ENCODE peak calls at places on chromosome 20, in nine cellular contexts. E is IMR-90, Y is spleen, F is uterus, J is heart left ventricle, N is body of pancreas, X is lower leg skin, C is A549, S is endothelial cell of umbilical vein. K is an unnamed sample.
A peak's percentile ranks its signal among the peaks of the same experiment; 100 is the strongest.

GRCh38 chr20:9202440-9203080 is 133.7 kb downstream of the PLCB4 start:
- DNase-seq in F (no peak), S (no peak), Y (no peak), J (no peak), C (peak; percentile 76), X (no peak), E (no peak), N (no peak), K (no peak)

GRCh38 chr20:13610205-13610604 is 28.5 kb downstream of the TASP1 start:
- DNase-seq in N (no peak), J (no peak), F (no peak), C (peak; percentile 38), X (no peak), S (no peak), E (no peak), Y (no peak), K (no peak)

GRCh38 chr20:52481443-52481842 is 289.9 kb upstream of the ZFP64 start:
- DNase-seq in C (no peak), E (peak; percentile 50), S (peak; percentile 26), N (no peak), J (no peak), Y (no peak), F (no peak), X (no peak), K (no peak)

GRCh38 chr20:17795449-17796095 is 95.8 kb downstream of the BANF2 start:
- DNase-seq in N (no peak), E (no peak), F (no peak), J (peak; percentile 35), Y (no peak), C (no peak), X (no peak), S (no peak), K (no peak)

GRCh38 chr20:3797592-3798404 is 1.7 kb downstream of the CDC25B start:
- DNase-seq in E (peak; percentile 67), J (no peak), Y (peak; percentile 73), F (no peak), N (no peak), S (no peak), C (no peak), X (no peak), K (no peak)

GRCh38 chr20:10309326-10309725 is 90.7 kb downstream of the SNAP25 start:
- DNase-seq in C (peak; percentile 65), Y (no peak), F (no peak), N (no peak), J (no peak), X (no peak), E (peak; percentile 95), S (peak; percentile 81), K (peak; percentile 37)

GRCh38 chr20:18388860-18389259 is 78.0 kb downstream of the DZANK1 start:
- DNase-seq in J (no peak), Y (no peak), N (no peak), F (no peak), C (peak; percentile 45), X (no peak), E (peak; percentile 77), S (peak; percentile 42), K (peak; percentile 61)

GRCh38 chr20:49276895-49277785 is 717 bp downstream of the ZNFX1 start:
- DNase-seq in J (peak; percentile 39), E (no peak), X (peak; percentile 92), S (no peak), Y (peak; percentile 91), N (peak; percentile 43), C (no peak), F (no peak), K (no peak)

GRCh38 chr20:46951840-46952497 is 57.3 kb downstream of the EYA2 start:
- DNase-seq in J (no peak), N (no peak), C (no peak), E (peak; percentile 51), S (no peak), F (no peak), X (no peak), Y (no peak), K (no peak)

GRCh38 chr20:40913224-40913821 is 115.3 kb upstream of the TOP1 start:
- DNase-seq in C (no peak), N (no peak), S (no peak), Y (no peak), F (no peak), E (no peak), X (no peak), J (no peak), K (no peak)

GRCh38 chr20:40945754-40946451 is 82.7 kb upstream of the TOP1 start:
- DNase-seq in E (peak; percentile 52), C (peak; percentile 59), X (no peak), J (peak; percentile 58), S (peak; percentile 56), N (peak; percentile 26), F (no peak), Y (peak; percentile 80), K (peak; percentile 29)

GRCh38 chr20:25626779-25627178 is 3.0 kb upstream of the NANP start:
- DNase-seq in F (no peak), Y (no peak), J (no peak), C (no peak), X (no peak), S (no peak), N (no peak), E (no peak), K (no peak)

GRCh38 chr20:152131-152530 is 5.1 kb upstream of the DEFB127 start:
- DNase-seq in J (no peak), E (no peak), X (no peak), N (no peak), Y (no peak), S (no peak), F (no peak), C (no peak), K (no peak)

GRCh38 chr20:3577366-3577765 is 85.8 kb downstream of the GFRA4 start:
- DNase-seq in E (no peak), N (no peak), C (no peak), S (no peak), Y (no peak), F (no peak), J (no peak), X (no peak), K (no peak)

DNA sequence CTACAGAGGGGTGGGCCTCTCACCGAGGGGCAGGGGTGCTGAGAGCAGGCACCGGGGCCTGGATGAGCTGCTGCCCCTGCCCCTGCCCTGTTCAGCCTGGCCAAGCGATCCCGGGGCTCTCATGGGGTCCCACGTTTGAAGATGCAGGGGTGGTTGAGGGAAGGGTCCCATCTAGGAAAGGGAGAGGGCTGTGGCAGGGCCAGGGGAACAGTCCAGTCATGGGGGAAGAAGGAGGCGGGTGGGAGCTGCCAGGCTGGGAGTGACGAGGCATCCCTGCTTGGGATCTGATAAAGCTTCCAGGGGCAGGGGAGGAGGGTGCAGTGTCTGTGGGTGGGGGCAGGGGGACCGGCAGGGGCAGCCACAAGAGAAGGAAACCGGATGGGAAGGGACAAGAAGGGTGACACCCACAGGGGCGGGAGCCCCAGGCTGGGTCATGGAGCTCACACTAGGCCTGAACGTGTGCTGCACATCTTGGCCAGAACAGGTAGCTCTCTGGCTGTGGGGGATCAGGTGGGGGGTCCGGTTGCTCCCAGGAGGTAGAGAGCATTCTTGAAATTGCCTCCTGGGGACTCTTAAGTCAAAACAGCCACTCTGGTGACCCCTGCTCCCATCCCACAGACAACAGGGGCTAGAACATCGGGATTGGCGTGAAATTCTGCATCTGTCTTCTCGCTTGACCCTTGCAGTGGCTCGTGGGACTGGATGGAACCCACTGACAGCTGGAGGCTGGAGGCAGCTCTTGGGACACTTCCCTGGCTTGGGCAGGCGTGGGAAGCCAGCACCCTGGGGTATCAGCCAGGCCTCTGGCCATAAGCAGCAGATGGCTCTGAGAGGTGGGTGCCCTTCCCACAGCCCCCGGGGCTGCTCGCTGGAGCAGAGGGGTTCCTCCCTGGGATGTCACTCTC is 58.0 kb upstream of the GATA5 start:
- DNase-seq in S (no peak), X (no peak), N (no peak), F (no peak), Y (no peak), E (no peak), C (no peak), J (no peak), K (no peak)
- TF ChIP-seq POLR2A in S (no peak), X (no peak), N (no peak), F (no peak), Y (no peak), E (no peak), C (no peak), J (no peak), K (no peak)

GRCh38 chr20:31538327-31538726 is 24.1 kb downstream of the HM13 start:
- DNase-seq in C (no peak), N (no peak), S (no peak), E (no peak), F (no peak), Y (no peak), X (no peak), J (no peak), K (no peak)

GRCh38 chr20:31537859-31538245 is 23.6 kb downstream of the HM13 start:
- DNase-seq in S (no peak), F (no peak), J (no peak), C (no peak), E (no peak), X (no peak), N (no peak), Y (no peak), K (no peak)

GRCh38 chr20:31536575-31536974 is 22.3 kb downstream of the HM13 start:
- DNase-seq in Y (no peak), N (no peak), F (no peak), X (no peak), E (no peak), C (no peak), S (no peak), J (no peak), K (no peak)

GRCh38 chr20:31535298-31535697 is 21.1 kb downstream of the HM13 start:
- DNase-seq in F (no peak), S (no peak), J (no peak), X (no peak), N (no peak), E (no peak), Y (no peak), C (no peak), K (no peak)

GRCh38 chr20:31537116-31537858 is 23.0 kb downstream of the HM13 start:
- DNase-seq in X (no peak), F (no peak), E (no peak), C (no peak), S (no peak), Y (no peak), J (no peak), N (no peak), K (no peak)
- TF ChIP-seq POLR2A in X (no peak), F (no peak), E (no peak), C (no peak), S (no peak), Y (no peak), J (no peak), N (no peak), K (no peak)

DNA sequence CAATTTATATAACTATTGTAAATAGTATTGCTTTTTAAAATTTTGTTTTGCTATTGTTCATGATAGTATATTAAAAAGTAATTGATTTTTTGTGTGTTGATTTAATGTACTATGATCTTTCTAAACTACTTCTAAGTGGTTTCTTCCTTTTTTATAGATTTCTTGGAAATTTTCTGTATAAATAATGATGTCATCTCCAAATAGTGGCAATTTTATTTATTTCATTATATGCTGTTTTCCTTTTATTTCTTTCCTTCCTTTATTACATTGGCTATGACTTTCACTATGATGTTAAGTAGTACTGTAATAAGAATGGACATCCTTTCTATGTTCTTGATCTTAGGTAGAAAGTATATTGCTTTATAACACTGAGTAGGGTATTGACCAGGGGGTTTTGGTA is 451.5 kb upstream of the SPTLC3 start:
- DNase-seq in C (no peak), J (no peak), X (no peak), N (no peak), Y (no peak), F (no peak), S (no peak), E (no peak), K (no peak)
- TF ChIP-seq POLR2A in C (no peak), J (no peak), X (no peak), N (no peak), Y (no peak), F (no peak), S (no peak), E (no peak), K (no peak)

GRCh38 chr20:63574156-63574828 is at the start of gene HELZ2:
- DNase-seq in Y (peak; percentile 95), N (peak; percentile 80), S (peak; percentile 52), C (no peak), E (peak; percentile 44), F (peak; percentile 79), X (peak; percentile 97), J (peak; percentile 81), K (peak; percentile 84)
- TF ChIP-seq POLR2A in Y (no peak), N (peak; percentile 39), S (peak; percentile 53), C (peak; percentile 36), E (peak; percentile 64), F (no peak), X (no peak), J (no peak), K (peak; percentile 74)

K was measured in H54.